ENCODE peak calls at places on chromosomes 5 and 9, in four cellular contexts. R is M059J; O is fibroblast of the aortic adventitia; D is CD8-positive, alpha-beta T cell. I is an unnamed sample.

GRCh38 chr5:33588654-33589372 is 148.0 kb downstream of the TARS1 start:
- DNase-seq in D (peak), O (no peak), R (no peak), I (peak)

GRCh38 chr9:128675382-128675781 is 13.6 kb upstream of the SET start:
- DNase-seq in D (no peak), R (no peak), O (no peak), I (no peak)

GRCh38 chr5:40615586-40616193 is 64.0 kb upstream of the PTGER4 start:
- DNase-seq in O (no peak), R (peak), D (no peak), I (peak)

GRCh38 chr9:28093141-28093540 is 519.9 kb upstream of the C9orf72 start:
- DNase-seq in D (no peak), O (no peak), R (no peak), I (no peak)

GRCh38 chr5:149549461-149550266 is 1.6 kb downstream of the CSNK1A1 start:
- DNase-seq in D (peak), O (peak), R (peak), I (peak)

GRCh38 chr5:82397741-82398320 is 119.7 kb upstream of the RPS23 start:
- DNase-seq in O (peak), D (no peak), R (peak), I (no peak)

GRCh38 chr9:15738011-15738410 is 185.2 kb downstream of the CCDC171 start:
- DNase-seq in D (no peak), O (peak), R (peak), I (peak)

GRCh38 chr5:73256462-73257260 is 83.7 kb downstream of the TMEM174 start:
- DNase-seq in O (no peak), R (peak), D (no peak), I (peak)

GRCh38 chr9:7042124-7042523 is 284.4 kb downstream of the KDM4C start:
- DNase-seq in D (no peak), R (peak), O (peak), I (peak)

GRCh38 chr5:41510176-41510831 is at the start of gene PLCXD3:
- DNase-seq in D (no peak), R (peak), O (peak), I (no peak)

GRCh38 chr9:103999375-104000062 is 94.6 kb upstream of the SMC2 start:
- DNase-seq in D (no peak), R (no peak), O (no peak), I (no peak)

GRCh38 chr9:120593955-120594277 is 13.9 kb upstream of the CDK5RAP2 start:
- DNase-seq in R (no peak), D (no peak), O (no peak), I (no peak)

GRCh38 chr9:110131499-110131898 is 76.5 kb downstream of the C9orf152 start:
- DNase-seq in D (no peak), O (no peak), R (peak), I (peak)

GRCh38 chr9:127865645-127866464 is 11.4 kb upstream of the ENG start:
- DNase-seq in D (peak), R (no peak), O (no peak), I (no peak)

I was measured in EL.